ENCODE peak calls at places on chromosomes 2 and 18, in nine cellular contexts. K is K562, D is Panc1, G is GM23338, U is HepG2, M is GM12878, B is SK-N-SH, Y is HCT116, X is HL-60. C is an unnamed sample.

GRCh38 chr2:79832540-79833234 is 319.8 kb downstream of the CTNNA2 start:
- DNase-seq in M (no peak), Y (no peak), K (no peak), G (peak; percentile 80), U (no peak), X (no peak), D (no peak), B (no peak), C (no peak)

GRCh38 chr2:173079968-173080860 is 4.6 kb downstream of the MAP3K20 start:
- DNase-seq in Y (no peak), X (no peak), B (no peak), U (no peak), D (peak; percentile 93), M (no peak), K (no peak), G (no peak), C (peak; percentile 66)

GRCh38 chr2:224466315-224466714 is 64.4 kb upstream of the FAM124B start:
- DNase-seq in K (no peak), X (no peak), Y (no peak), B (no peak), M (no peak), D (no peak), G (peak; percentile 17), U (no peak), C (no peak)

GRCh38 chr2:24454258-24454657 is 36.8 kb upstream of the NCOA1 start:
- DNase-seq in B (no peak), Y (no peak), U (no peak), G (no peak), M (no peak), D (no peak), K (no peak), X (no peak), C (no peak)

GRCh38 chr2:95526360-95527341 is 42.1 kb upstream of the TRIM43B start:
- DNase-seq in B (peak; percentile 80), U (no peak), K (peak; percentile 11), G (peak; percentile 78), M (peak; percentile 20), X (no peak), D (no peak), Y (peak; percentile 29), C (peak; percentile 61)

GRCh38 chr2:224175538-224175937 is 136.5 kb upstream of the SERPINE2 start:
- DNase-seq in Y (no peak), B (no peak), M (no peak), X (no peak), K (no peak), U (no peak), D (no peak), G (no peak), C (no peak)

GRCh38 chr2:218718058-218718457 is 7.4 kb downstream of the TTLL4 start:
- DNase-seq in X (no peak), B (no peak), K (no peak), G (no peak), D (no peak), Y (no peak), U (no peak), M (no peak), C (no peak)

GRCh38 chr18:30450927-30451326 is 591.6 kb downstream of the DSC3 start:
- DNase-seq in X (no peak), Y (no peak), M (no peak), U (no peak), D (no peak), K (no peak), G (no peak), B (no peak), C (no peak)

GRCh38 chr2:179274749-179275148 is 10.1 kb upstream of the SESTD1 start:
- DNase-seq in B (no peak), D (no peak), U (no peak), Y (no peak), X (no peak), K (no peak), M (no peak), G (no peak), C (no peak)

GRCh38 chr18:73407506-73407905 is 539.7 kb upstream of the NETO1 start:
- DNase-seq in K (no peak), U (no peak), B (no peak), D (no peak), X (no peak), G (no peak), Y (no peak), M (no peak), C (no peak)

DNA sequence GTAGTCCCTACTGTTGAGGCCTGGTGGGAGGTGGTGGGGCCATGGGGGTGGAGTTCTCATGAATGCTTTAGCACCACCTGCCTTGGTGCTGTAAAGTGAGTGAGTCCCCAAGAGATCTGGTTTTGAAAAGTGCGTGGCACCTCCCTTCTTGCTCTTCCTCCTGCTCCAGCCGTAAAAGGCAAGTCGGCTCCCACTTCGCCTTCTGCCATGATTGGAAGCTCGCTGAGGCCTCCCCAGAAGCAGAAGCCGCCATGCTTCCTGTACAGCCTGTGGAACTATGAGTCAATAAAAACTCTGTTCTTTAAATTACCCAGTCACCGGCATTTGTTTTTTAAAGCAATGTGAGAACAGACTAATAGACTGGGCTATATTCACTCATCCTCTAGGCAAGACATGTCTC is 141.3 kb upstream of the ALKAL2 start:
- DNase-seq in Y (no peak), K (no peak), B (no peak), X (no peak), M (no peak), G (no peak), U (no peak), D (no peak), C (no peak)
- TF ChIP-seq REST in Y (no peak), K (no peak), B (no peak), X (no peak), M (no peak), G (no peak), U (no peak), D (no peak), C (no peak)

GRCh38 chr18:11154369-11154982 is 5.1 kb upstream of the PIEZO2 start:
- DNase-seq in D (peak; percentile 15), G (peak; percentile 73), B (no peak), X (no peak), Y (peak; percentile 26), K (peak; percentile 44), M (peak; percentile 30), U (peak; percentile 67), C (peak; percentile 13)
- TF ChIP-seq REST in D (no peak), G (no peak), B (no peak), X (no peak), Y (no peak), K (no peak), M (no peak), U (no peak), C (no peak)

GRCh38 chr2:69469375-69469774 is 32.1 kb upstream of the NFU1 start:
- DNase-seq in Y (no peak), U (no peak), D (no peak), X (no peak), K (no peak), M (no peak), B (no peak), G (no peak), C (no peak)

GRCh38 chr2:69462780-69463179 is 25.5 kb upstream of the NFU1 start:
- DNase-seq in G (no peak), D (no peak), X (no peak), Y (no peak), M (no peak), U (no peak), B (no peak), K (no peak), C (no peak)

GRCh38 chr2:69464575-69464974 is 27.3 kb upstream of the NFU1 start:
- DNase-seq in K (peak; percentile 9), G (no peak), M (no peak), U (no peak), D (no peak), B (no peak), X (no peak), Y (no peak), C (peak; percentile 44)

GRCh38 chr2:69466728-69467127 is 29.5 kb upstream of the NFU1 start:
- DNase-seq in G (no peak), K (no peak), X (no peak), M (no peak), D (no peak), Y (no peak), U (no peak), B (no peak), C (no peak)

DNA sequence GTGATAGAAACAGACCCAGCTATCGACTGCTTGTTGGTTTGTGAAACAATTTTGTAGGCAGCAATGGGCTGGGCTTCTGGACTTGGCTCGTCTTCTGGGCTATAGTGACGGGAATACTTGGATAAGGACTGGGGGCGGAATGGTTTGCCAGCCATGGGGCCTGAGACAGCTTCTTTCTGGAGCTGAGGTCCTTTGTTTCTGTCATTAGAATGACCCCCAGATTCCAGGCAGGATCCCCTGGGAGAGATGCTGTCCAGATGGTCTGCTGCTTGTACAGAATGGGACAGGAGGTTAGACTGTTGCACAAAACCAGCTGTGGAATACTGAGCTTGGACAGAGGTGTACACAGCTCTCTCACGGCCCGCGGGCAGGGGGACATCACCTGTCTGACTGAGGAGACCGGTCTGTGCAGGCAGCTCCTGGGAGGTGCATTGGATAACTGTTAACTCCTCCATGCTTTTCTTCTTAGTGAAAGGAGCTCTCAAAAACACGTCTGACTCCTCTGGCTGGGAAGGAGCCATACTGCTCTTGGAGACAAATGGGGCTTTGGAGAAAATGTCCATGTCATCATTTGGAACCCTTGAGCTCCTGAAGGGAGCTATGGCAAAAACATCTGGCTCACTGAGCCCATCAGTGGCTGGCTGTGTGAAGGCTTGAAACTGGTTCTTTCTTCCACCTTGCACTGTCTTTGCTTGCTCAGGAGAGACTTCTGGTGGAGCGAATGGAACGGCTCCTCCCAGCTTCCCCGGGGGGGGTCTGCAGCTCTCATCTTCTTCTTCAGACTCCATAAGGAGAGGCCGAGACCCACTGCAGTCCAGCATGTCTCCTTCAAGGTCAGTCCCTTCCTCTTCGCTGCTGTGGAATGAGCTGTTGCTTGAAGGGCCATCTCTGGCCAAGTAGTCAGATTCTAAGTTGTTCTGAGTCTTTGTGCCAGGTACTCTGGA is 28.6 kb upstream of the NFU1 start:
- DNase-seq in D (no peak), B (no peak), U (no peak), X (no peak), Y (no peak), G (no peak), K (no peak), M (no peak), C (no peak)
- TF ChIP-seq REST in D (no peak), B (no peak), U (no peak), X (no peak), Y (no peak), G (no peak), K (no peak), M (no peak), C (no peak)

GRCh38 chr18:53193870-53194269 is 853.9 kb downstream of the DCC start:
- DNase-seq in U (no peak), Y (no peak), G (no peak), X (no peak), D (no peak), B (no peak), K (no peak), M (no peak), C (no peak)

DNA sequence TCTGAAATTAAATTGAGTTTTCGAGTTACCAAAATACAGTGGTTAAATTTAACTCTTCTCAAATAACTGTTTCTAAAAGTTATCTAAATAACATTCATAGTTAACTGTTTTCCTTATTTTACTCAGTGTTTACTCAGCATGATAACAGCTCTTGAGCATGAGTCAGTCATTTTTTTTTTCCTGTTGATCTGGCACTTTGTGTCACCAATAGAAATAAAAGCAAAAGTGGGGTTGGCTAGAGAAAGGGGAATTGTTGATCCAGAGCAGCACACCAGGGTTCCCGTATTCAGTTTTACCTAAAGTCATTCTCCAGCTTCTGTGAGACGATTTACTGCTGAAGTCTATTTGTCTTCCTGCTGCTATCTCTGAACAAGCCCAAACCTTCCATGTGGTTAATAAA is 851.6 kb downstream of the DCC start:
- DNase-seq in G (no peak), Y (no peak), K (no peak), U (no peak), B (no peak), X (no peak), D (no peak), M (no peak), C (no peak)
- TF ChIP-seq REST in G (no peak), Y (no peak), K (no peak), U (no peak), B (no peak), X (no peak), D (no peak), M (no peak), C (no peak)

C was measured in A549.